ENCODE peak calls at places on chromosome 4, in eight cellular contexts. E is CD4-positive, alpha-beta T cell; F is heart right ventricle; T is tibial nerve; J is K562; K is A673; W is A549; G is tibial artery. R is an unnamed sample.

GRCh38 chr4:188839704-188840103 is 700.5 kb downstream of the TRIML1 start:
- DNase-seq in F (no peak), K (no peak), J (no peak), E (no peak), T (no peak), G (no peak), W (no peak), R (no peak)

GRCh38 chr4:1593881-1594345 is 90.2 kb downstream of the FAM53A start:
- DNase-seq in K (no peak), G (no peak), W (no peak), F (no peak), T (no peak), E (no peak), J (peak), R (no peak)

GRCh38 chr4:73998040-73999011 is at the start of gene CXCL5:
- DNase-seq in T (no peak), K (no peak), G (no peak), J (no peak), W (peak), F (peak), E (no peak), R (no peak)

GRCh38 chr4:163332526-163333405 is at the start of gene NPY1R:
- DNase-seq in J (peak), E (no peak), W (peak), K (peak), G (peak), T (peak), F (peak), R (peak)

GRCh38 chr4:93788712-93789111 is 39.8 kb upstream of the ATOH1 start:
- DNase-seq in T (no peak), F (no peak), G (no peak), J (peak), W (peak), E (no peak), K (peak), R (no peak)

GRCh38 chr4:26020083-26020668 is 106.2 kb downstream of the SMIM20 start:
- DNase-seq in K (no peak), G (no peak), W (no peak), F (no peak), J (no peak), E (no peak), T (no peak), R (no peak)

GRCh38 chr4:177041356-177041755 is 248.6 kb upstream of the VEGFC start:
- DNase-seq in W (no peak), G (no peak), T (no peak), E (no peak), J (no peak), K (no peak), F (no peak), R (no peak)

GRCh38 chr4:1043658-1044468 is 32.4 kb downstream of the FGFRL1 start:
- DNase-seq in J (peak), K (peak), F (peak), E (no peak), G (peak), T (peak), W (peak), R (peak)

GRCh38 chr4:158125325-158125724 is 47.5 kb downstream of the GASK1B start:
- DNase-seq in F (no peak), W (no peak), K (peak), G (no peak), T (no peak), E (no peak), J (no peak), R (no peak)

GRCh38 chr4:126777649-126778048 is 855.1 kb upstream of the INTU start:
- DNase-seq in F (no peak), J (no peak), T (no peak), W (no peak), K (peak), G (no peak), E (no peak), R (no peak)

GRCh38 chr4:163447481-163447880 is 26.1 kb downstream of the TKTL2 start:
- DNase-seq in J (no peak), K (no peak), W (no peak), T (no peak), F (no peak), E (no peak), G (no peak), R (no peak)

GRCh38 chr4:25702848-25703247 is 47.2 kb downstream of the SLC34A2 start:
- DNase-seq in J (no peak), T (no peak), K (peak), E (no peak), F (peak), W (no peak), G (no peak), R (no peak)

GRCh38 chr4:118280501-118281218 is 72.1 kb downstream of the PRSS12 start:
- DNase-seq in E (peak), W (peak), K (peak), J (peak), G (no peak), T (no peak), F (peak), R (peak)
- H3K27ac ChIP-seq in E (no peak), W (peak), K (peak), J (peak), G (peak), T (no peak), F (no peak), R (no peak)

GRCh38 chr4:7936963-7937362 is 2.7 kb downstream of the AFAP1 start:
- DNase-seq in G (no peak), T (no peak), J (no peak), F (no peak), W (no peak), K (no peak), E (no peak), R (no peak)

GRCh38 chr4:7929530-7929951 is 10.1 kb downstream of the AFAP1 start:
- DNase-seq in W (no peak), E (no peak), G (no peak), K (no peak), J (no peak), T (no peak), F (no peak), R (no peak)

GRCh38 chr4:7933631-7934510 is 5.8 kb downstream of the AFAP1 start:
- DNase-seq in E (no peak), W (no peak), J (no peak), G (no peak), T (no peak), K (no peak), F (no peak), R (no peak)

GRCh38 chr4:7928711-7929505 is 10.8 kb downstream of the AFAP1 start:
- DNase-seq in G (no peak), E (no peak), K (no peak), F (no peak), J (no peak), T (no peak), W (no peak), R (no peak)

GRCh38 chr4:7932333-7932732 is 7.3 kb downstream of the AFAP1 start:
- DNase-seq in E (no peak), F (no peak), K (no peak), W (no peak), T (no peak), J (no peak), G (no peak), R (no peak)
- H3K27ac ChIP-seq in E (no peak), F (no peak), K (no peak), W (no peak), T (peak), J (no peak), G (no peak), R (no peak)

GRCh38 chr4:52748432-52748831 is 2.8 kb downstream of the ERVMER34-1 start:
- DNase-seq in T (no peak), F (no peak), K (no peak), E (no peak), W (no peak), G (no peak), J (no peak), R (no peak)

GRCh38 chr4:52750819-52751348 is 341 bp downstream of the ERVMER34-1 start:
- DNase-seq in G (no peak), K (peak), T (no peak), W (peak), J (no peak), F (no peak), E (no peak), R (no peak)

GRCh38 chr4:52750213-52750612 is 1.0 kb downstream of the ERVMER34-1 start:
- DNase-seq in W (no peak), G (no peak), T (no peak), F (no peak), E (no peak), K (no peak), J (no peak), R (no peak)

GRCh38 chr4:52752921-52753320 is 1.7 kb upstream of the ERVMER34-1 start:
- DNase-seq in F (no peak), T (no peak), K (no peak), E (no peak), G (no peak), J (no peak), W (no peak), R (no peak)

DNA sequence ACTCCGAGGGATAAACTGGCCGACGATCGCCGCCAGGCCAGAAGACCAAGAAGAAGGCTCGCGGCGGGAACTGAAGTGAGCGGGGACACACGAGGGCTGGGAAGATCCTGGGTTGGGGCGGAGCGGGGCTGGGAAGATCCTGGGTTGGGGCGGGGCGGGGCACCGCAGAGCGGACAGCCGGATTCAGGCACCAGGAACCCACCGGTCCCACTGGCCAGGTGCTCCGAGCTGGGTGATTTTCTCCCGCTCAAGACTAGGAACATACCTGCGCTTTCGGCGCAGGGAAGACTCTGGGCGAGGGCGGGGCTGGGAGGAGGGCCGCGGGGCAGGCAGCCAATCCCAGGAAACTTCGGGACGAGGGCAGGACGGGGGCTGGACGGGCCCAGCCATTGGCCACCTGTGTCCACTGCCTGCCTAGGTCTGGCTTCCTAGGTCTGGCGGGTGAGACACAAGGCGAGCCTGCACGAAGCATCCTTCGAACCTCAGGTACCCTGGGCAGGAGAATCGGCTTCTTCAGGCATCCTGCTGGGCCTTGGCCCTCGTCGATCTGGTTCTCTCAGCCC is at the start of gene ERVMER34-1:
- DNase-seq in G (no peak), K (peak), W (peak), T (no peak), F (peak), J (peak), E (no peak), R (no peak)
- H3K27ac ChIP-seq in G (no peak), K (no peak), W (peak), T (no peak), F (no peak), J (no peak), E (no peak), R (no peak)

GRCh38 chr4:118279920-118280432 is 72.8 kb downstream of the PRSS12 start:
- DNase-seq in J (no peak), W (no peak), T (no peak), F (no peak), K (no peak), G (no peak), E (no peak), R (no peak)

GRCh38 chr4:118284169-118284568 is 68.6 kb downstream of the PRSS12 start:
- DNase-seq in F (no peak), W (no peak), E (no peak), G (no peak), J (no peak), T (no peak), K (no peak), R (no peak)

GRCh38 chr4:118282692-118283091 is 70.1 kb downstream of the PRSS12 start:
- DNase-seq in G (no peak), J (no peak), T (no peak), K (peak), F (no peak), E (no peak), W (no peak), R (no peak)

GRCh38 chr4:118279328-118279727 is 73.5 kb downstream of the PRSS12 start:
- DNase-seq in E (no peak), T (no peak), G (no peak), W (no peak), K (no peak), J (peak), F (no peak), R (no peak)

GRCh38 chr4:118281611-118282442 is 71.0 kb downstream of the PRSS12 start:
- DNase-seq in W (no peak), E (no peak), K (peak), G (no peak), F (no peak), T (no peak), J (no peak), R (no peak)
- H3K27ac ChIP-seq in W (peak), E (no peak), K (peak), G (no peak), F (peak), T (no peak), J (peak), R (no peak)

GRCh38 chr4:5399790-5400421 is 308.5 kb downstream of the EVC2 start:
- DNase-seq in J (peak), W (peak), F (no peak), G (no peak), K (peak), E (no peak), T (no peak), R (no peak)
- H3K27ac ChIP-seq in J (no peak), W (no peak), F (no peak), G (no peak), K (no peak), E (no peak), T (no peak), R (no peak)

GRCh38 chr4:122920473-122920872 is 1.9 kb downstream of the NUDT6 start:
- DNase-seq in K (no peak), F (no peak), J (no peak), G (no peak), T (no peak), E (no peak), W (no peak), R (no peak)

GRCh38 chr4:122921300-122921699 is 1.1 kb downstream of the NUDT6 start:
- DNase-seq in G (no peak), E (no peak), W (no peak), K (no peak), J (no peak), T (no peak), F (no peak), R (no peak)

GRCh38 chr4:122921971-122922876 is at the start of gene NUDT6:
- DNase-seq in F (peak), E (peak), K (peak), G (peak), T (peak), W (peak), J (peak), R (peak)

GRCh38 chr4:122917731-122918130 is 4.7 kb downstream of the NUDT6 start:
- DNase-seq in G (no peak), F (no peak), K (no peak), T (no peak), E (no peak), W (no peak), J (no peak), R (no peak)

GRCh38 chr4:122922877-122923511 is 597 bp upstream of the NUDT6 start:
- DNase-seq in G (peak), W (peak), E (peak), T (peak), J (peak), F (peak), K (peak), R (peak)
- H3K27ac ChIP-seq in G (peak), W (peak), E (peak), T (peak), J (peak), F (peak), K (peak), R (peak)

GRCh38 chr4:4575284-4576211 is 33.7 kb upstream of the STX18 start:
- DNase-seq in T (no peak), G (peak), F (peak), K (peak), J (peak), W (peak), E (peak), R (peak)
- H3K27ac ChIP-seq in T (peak), G (peak), F (peak), K (peak), J (no peak), W (peak), E (no peak), R (peak)

R was measured in substantia nigra.